ENCODE peak calls at places on chromosome 11, in ten cellular contexts. M is tibial nerve, G is brain microvascular endothelial cell, S is mammary epithelial cell, F is cardiac muscle cell, T is right atrium auricular region, B is HL-60, D is ovary, U is WERI-Rb-1, Q is DND-41. I is an unnamed sample.

GRCh38 chr11:87778341-87778740 is 396.9 kb downstream of the RAB38 start:
- DNase-seq in M (no peak), G (no peak), S (peak), F (no peak), T (no peak), B (no peak), D (no peak), U (no peak), Q (no peak), I (no peak)

GRCh38 chr11:131923309-131923708 is 552.9 kb downstream of the NTM start:
- DNase-seq in M (no peak), G (peak), S (no peak), F (no peak), T (no peak), B (no peak), D (no peak), U (no peak), Q (no peak), I (no peak)

GRCh38 chr11:74723511-74723910 is 7.7 kb downstream of the CHRDL2 start:
- DNase-seq in M (no peak), G (no peak), S (no peak), F (no peak), T (no peak), B (no peak), D (no peak), U (no peak), Q (no peak), I (no peak)

GRCh38 chr11:9150501-9150900 is 59.1 kb upstream of the SCUBE2 start:
- DNase-seq in M (no peak), G (peak), S (peak), F (no peak), T (no peak), B (no peak), D (no peak), U (no peak), Q (no peak), I (no peak)

GRCh38 chr11:7089328-7090251 is 792 bp downstream of the RBMXL2 start:
- DNase-seq in M (no peak), G (no peak), S (no peak), F (no peak), T (no peak), B (no peak), D (no peak), U (no peak), Q (no peak), I (no peak)

GRCh38 chr11:64120951-64121569 is 44.9 kb downstream of the MACROD1 start:
- DNase-seq in M (no peak), G (no peak), S (peak), F (no peak), T (no peak), B (no peak), D (no peak), U (peak), Q (no peak), I (no peak)

GRCh38 chr11:102592634-102593581 is 32.2 kb downstream of the MMP20 start:
- DNase-seq in M (no peak), G (no peak), S (peak), F (peak), T (no peak), B (no peak), D (no peak), U (no peak), Q (no peak), I (no peak)

GRCh38 chr11:119684361-119685072 is 44.5 kb downstream of the NECTIN1 start:
- DNase-seq in M (no peak), G (peak), S (peak), F (no peak), T (no peak), B (no peak), D (no peak), U (no peak), Q (no peak), I (no peak)

GRCh38 chr11:121983901-121984300 is 132.1 kb downstream of the BLID start:
- DNase-seq in M (no peak), G (no peak), S (no peak), F (no peak), T (no peak), B (no peak), D (no peak), U (no peak), Q (no peak), I (no peak)

GRCh38 chr11:32029721-32030120 is 61.2 kb upstream of the RCN1 start:
- DNase-seq in M (no peak), G (no peak), S (no peak), F (no peak), T (no peak), B (no peak), D (no peak), U (no peak), Q (no peak), I (no peak)

GRCh38 chr11:133191931-133192330 is 340.4 kb downstream of the OPCML start:
- DNase-seq in M (no peak), G (no peak), S (no peak), F (no peak), T (no peak), B (no peak), D (no peak), U (no peak), Q (no peak), I (no peak)

GRCh38 chr11:45879803-45880685 is 5.4 kb upstream of the MAPK8IP1 start:
- DNase-seq in M (no peak), G (no peak), S (peak), F (no peak), T (no peak), B (no peak), D (no peak), U (no peak), Q (no peak), I (no peak)

GRCh38 chr11:12102588-12103410 is 7.6 kb upstream of the MICAL2 start:
- DNase-seq in M (no peak), G (no peak), S (no peak), F (no peak), T (no peak), B (no peak), D (no peak), U (no peak), Q (no peak), I (no peak)

GRCh38 chr11:117176186-117176585 is 2.4 kb upstream of the SIDT2 start:
- DNase-seq in M (no peak), G (no peak), S (no peak), F (no peak), T (no peak), B (no peak), D (no peak), U (no peak), Q (no peak), I (no peak)

GRCh38 chr11:33445761-33446161 is 188.6 kb downstream of the HIPK3 start:
- DNase-seq in M (no peak), G (peak), S (no peak), F (no peak), T (no peak), B (no peak), D (no peak), U (no peak), Q (peak), I (no peak)

GRCh38 chr11:57325735-57326048 is 940 bp upstream of the TNKS1BP1 start:
- DNase-seq in M (peak), G (no peak), S (no peak), F (no peak), T (peak), B (no peak), D (peak), U (no peak), Q (no peak), I (no peak)

GRCh38 chr11:14015711-14016110 is 53.2 kb downstream of the SPON1 start:
- DNase-seq in M (no peak), G (peak), S (peak), F (peak), T (no peak), B (no peak), D (no peak), U (peak), Q (no peak), I (no peak)

GRCh38 chr11:119999220-119999619 is 138.7 kb downstream of the TRIM29 start:
- DNase-seq in M (no peak), G (no peak), S (peak), F (no peak), T (no peak), B (peak), D (no peak), U (peak), Q (no peak), I (no peak)

GRCh38 chr11:40306938-40307548 is 1152.4 kb downstream of the LRRC4C start:
- DNase-seq in M (no peak), G (peak), S (peak), F (peak), T (no peak), B (peak), D (no peak), U (no peak), Q (no peak), I (no peak)

GRCh38 chr11:120532511-120533196 is 21.1 kb downstream of the GRIK4 start:
- DNase-seq in M (no peak), G (no peak), S (no peak), F (no peak), T (no peak), B (no peak), D (peak), U (no peak), Q (no peak), I (no peak)

GRCh38 chr11:122863704-122864326 is 18.7 kb upstream of the JHY start:
- DNase-seq in M (peak), G (peak), S (no peak), F (peak), T (no peak), B (peak), D (peak), U (peak), Q (peak), I (no peak)

GRCh38 chr11:70381872-70382842 is 16.2 kb upstream of the CTTN start:
- DNase-seq in M (no peak), G (peak), S (no peak), F (no peak), T (no peak), B (no peak), D (no peak), U (no peak), Q (no peak), I (no peak)

GRCh38 chr11:88603499-88603898 is 266.0 kb upstream of the CTSC start:
- DNase-seq in M (no peak), G (no peak), S (peak), F (no peak), T (no peak), B (no peak), D (no peak), U (no peak), Q (no peak), I (no peak)

GRCh38 chr11:44454686-44455085 is 110.8 kb upstream of the CD82 start:
- DNase-seq in M (no peak), G (no peak), S (no peak), F (no peak), T (no peak), B (no peak), D (no peak), U (no peak), Q (no peak), I (peak)

GRCh38 chr11:47394050-47394321 is 14.4 kb upstream of the SLC39A13 start:
- DNase-seq in M (no peak), G (no peak), S (no peak), F (no peak), T (no peak), B (peak), D (no peak), U (no peak), Q (no peak), I (no peak)

GRCh38 chr11:111801135-111801534 is 34.9 kb upstream of the PPP2R1B start:
- DNase-seq in M (no peak), G (no peak), S (peak), F (no peak), T (no peak), B (no peak), D (no peak), U (no peak), Q (no peak), I (no peak)

GRCh38 chr11:18374956-18375355 is 19.4 kb upstream of the LDHA start:
- DNase-seq in M (no peak), G (no peak), S (no peak), F (no peak), T (no peak), B (no peak), D (no peak), U (no peak), Q (no peak), I (no peak)

GRCh38 chr11:7646866-7647265 is 26.4 kb downstream of the CYB5R2 start:
- DNase-seq in M (no peak), G (no peak), S (no peak), F (no peak), T (no peak), B (no peak), D (no peak), U (no peak), Q (no peak), I (no peak)

GRCh38 chr11:45918331-45918941 is 759 bp upstream of the PEX16 start:
- DNase-seq in M (peak), G (peak), S (peak), F (peak), T (peak), B (peak), D (peak), U (peak), Q (peak), I (peak)

GRCh38 chr11:74648894-74649293 is 56.5 kb downstream of the POLD3 start:
- DNase-seq in M (no peak), G (no peak), S (no peak), F (no peak), T (no peak), B (no peak), D (no peak), U (no peak), Q (no peak), I (no peak)

GRCh38 chr11:45399166-45399565 is 113.0 kb upstream of the SYT13 start:
- DNase-seq in M (no peak), G (no peak), S (no peak), F (no peak), T (no peak), B (no peak), D (no peak), U (no peak), Q (no peak), I (no peak)

GRCh38 chr11:79437981-79438630 is 2.7 kb downstream of the TENM4 start:
- DNase-seq in M (no peak), G (no peak), S (peak), F (peak), T (no peak), B (no peak), D (peak), U (no peak), Q (no peak), I (peak)

GRCh38 chr11:116373545-116373944 is 399.2 kb downstream of the BUD13 start:
- DNase-seq in M (no peak), G (no peak), S (no peak), F (no peak), T (no peak), B (no peak), D (no peak), U (no peak), Q (no peak), I (no peak)

GRCh38 chr11:120302001-120302805 is 22.9 kb upstream of the TLCD5 start:
- DNase-seq in M (no peak), G (no peak), S (no peak), F (no peak), T (no peak), B (no peak), D (no peak), U (no peak), Q (no peak), I (no peak)

GRCh38 chr11:7175007-7175406 is 76.7 kb upstream of the SYT9 start:
- DNase-seq in M (no peak), G (no peak), S (no peak), F (no peak), T (no peak), B (no peak), D (no peak), U (no peak), Q (no peak), I (no peak)

GRCh38 chr11:130020323-130020722 is 17.7 kb upstream of the PRDM10 start:
- DNase-seq in M (no peak), G (no peak), S (no peak), F (no peak), T (no peak), B (no peak), D (no peak), U (no peak), Q (no peak), I (no peak)

GRCh38 chr11:67392182-67392715 is 463 bp downstream of the RAD9A start:
- DNase-seq in M (no peak), G (no peak), S (no peak), F (no peak), T (no peak), B (no peak), D (no peak), U (no peak), Q (no peak), I (no peak)

GRCh38 chr11:84854498-84854880 is 772.7 kb downstream of the DLG2 start:
- DNase-seq in M (no peak), G (no peak), S (peak), F (no peak), T (no peak), B (no peak), D (no peak), U (no peak), Q (no peak), I (no peak)

GRCh38 chr11:32312865-32313403 is 122.4 kb downstream of the WT1 start:
- DNase-seq in M (no peak), G (peak), S (peak), F (peak), T (peak), B (peak), D (peak), U (peak), Q (peak), I (no peak)

DNA sequence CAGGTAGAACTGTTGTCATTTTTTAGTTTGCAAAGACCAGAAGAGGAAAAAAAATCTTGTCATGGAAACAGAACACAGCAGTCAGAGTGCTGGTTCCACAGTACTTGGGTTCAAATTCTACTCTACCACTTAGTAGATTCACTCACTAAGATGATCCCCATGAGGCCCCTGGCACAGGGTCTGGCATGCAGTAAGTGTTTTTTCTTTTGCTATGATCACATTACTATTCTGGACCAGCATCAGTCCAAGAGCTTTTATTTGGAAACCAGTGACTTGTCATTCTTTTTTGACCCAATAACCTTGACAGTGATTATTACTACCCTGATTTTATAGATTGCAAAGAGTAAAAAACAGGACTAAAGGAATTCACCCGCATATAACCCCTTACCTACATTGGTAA is 4.1 kb downstream of the EEF1G start:
- DNase-seq in M (no peak), G (no peak), S (no peak), F (no peak), T (no peak), B (no peak), D (no peak), U (no peak), Q (no peak), I (no peak)
- H3K4me3 ChIP-seq in M (no peak), G (no peak), S (no peak), F (no peak), T (no peak), B (no peak), D (no peak), U (no peak), Q (no peak), I (no peak)

GRCh38 chr11:506238-506949 is 648 bp downstream of the RNH1 start:
- DNase-seq in M (peak), G (peak), S (peak), F (peak), T (peak), B (peak), D (peak), U (peak), Q (peak), I (peak)
- H3K27ac ChIP-seq in M (peak), G (peak), S (peak), F (peak), T (peak), B (peak), D (peak), U (peak), Q (peak), I (peak)

GRCh38 chr11:17036666-17037658 is 22.7 kb upstream of the PLEKHA7 start:
- DNase-seq in M (no peak), G (no peak), S (no peak), F (peak), T (no peak), B (peak), D (no peak), U (peak), Q (no peak), I (no peak)
- TF ChIP-seq CTCF in M (no peak), G (peak), S (peak), F (peak), T (no peak), B (no peak), D (no peak), U (peak), Q (peak), I (no peak)

DNA sequence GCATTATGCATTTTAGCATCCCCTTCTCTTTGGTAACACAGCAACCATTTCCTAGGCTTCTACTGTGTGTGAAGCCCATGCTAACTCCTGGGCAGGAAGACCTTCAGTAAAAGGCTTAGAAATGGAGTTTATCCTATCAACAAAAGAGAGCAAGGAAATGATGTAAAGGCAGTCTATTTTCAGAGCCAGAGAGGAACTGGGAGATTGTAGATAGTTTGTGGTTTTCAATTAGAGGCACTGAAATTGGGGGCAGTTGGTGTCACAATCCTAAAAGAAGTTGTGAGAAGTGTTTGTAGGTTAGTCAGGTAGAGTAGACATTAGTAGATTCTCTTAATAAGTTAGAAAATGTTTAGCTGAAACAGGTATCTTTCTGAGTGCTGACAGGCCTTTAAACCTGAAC is 7.1 kb downstream of the ACAD8 start:
- DNase-seq in M (no peak), G (no peak), S (no peak), F (no peak), T (no peak), B (no peak), D (no peak), U (no peak), Q (no peak), I (no peak)
- H3K4me3 ChIP-seq in M (no peak), G (no peak), S (no peak), F (no peak), T (no peak), B (no peak), D (no peak), U (no peak), Q (no peak), I (no peak)

DNA sequence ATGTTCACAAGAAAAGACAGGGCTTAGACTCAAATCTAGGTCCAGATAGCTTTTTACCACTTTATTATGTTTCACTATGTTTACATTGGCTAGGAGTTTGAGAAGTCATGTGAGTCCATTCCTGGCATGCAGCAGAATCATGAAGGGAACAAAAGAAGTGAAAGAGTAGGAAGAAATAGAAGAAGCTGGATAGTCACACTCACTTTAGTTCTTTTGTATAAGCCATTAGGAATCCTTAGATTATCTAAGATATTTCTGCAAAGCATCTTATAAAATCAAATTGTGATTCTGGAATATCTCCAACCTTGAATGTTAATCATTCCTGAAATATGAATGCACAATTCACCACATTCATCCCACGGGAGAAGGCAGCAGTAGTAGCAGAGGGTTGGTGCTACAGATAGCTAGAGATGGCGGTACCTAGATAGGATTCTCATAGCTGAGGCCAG is 31.9 kb downstream of the MAML2 start:
- DNase-seq in M (no peak), G (peak), S (peak), F (no peak), T (no peak), B (no peak), D (no peak), U (no peak), Q (no peak), I (no peak)
- H3K27ac ChIP-seq in M (peak), G (peak), S (peak), F (no peak), T (peak), B (no peak), D (no peak), U (no peak), Q (no peak), I (peak)

GRCh38 chr11:73019996-73020395 is 122.1 kb downstream of the FCHSD2 start:
- DNase-seq in M (no peak), G (no peak), S (no peak), F (no peak), T (no peak), B (no peak), D (no peak), U (no peak), Q (no peak), I (no peak)
- TF ChIP-seq CTCF in M (no peak), G (no peak), S (no peak), F (no peak), T (no peak), B (no peak), D (no peak), U (no peak), Q (no peak), I (no peak)